ENCODE peak calls at places on chromosomes 6 and 20, in seven cellular contexts. W is suprapubic skin, C is body of pancreas, U is testis, I is endothelial cell of umbilical vein, K is prostate gland, E is heart left ventricle. T is an unnamed sample.

GRCh38 chr6:77650098-77650663 is 2.7 kb upstream of the MEI4 start:
- DNase-seq in W (no peak), I (peak; percentile 24), C (peak; percentile 84), U (peak; percentile 84), K (no peak), E (peak; percentile 59), T (peak; percentile 40)

GRCh38 chr6:111711989-111712388 is 106.3 kb upstream of the TRAF3IP2 start:
- DNase-seq in K (no peak), C (no peak), W (no peak), I (no peak), U (no peak), E (no peak), T (no peak)

GRCh38 chr20:6160736-6161135 is 37.9 kb upstream of the FERMT1 start:
- DNase-seq in I (no peak), E (no peak), C (no peak), W (no peak), K (no peak), U (no peak), T (no peak)

GRCh38 chr6:35084041-35084491 is 57.1 kb downstream of the TCP11 start:
- DNase-seq in K (no peak), U (peak; percentile 13), I (no peak), E (no peak), C (no peak), W (peak; percentile 75), T (peak; percentile 51)

GRCh38 chr6:89117285-89118108 is at the start of gene SRSF12:
- DNase-seq in C (peak; percentile 47), K (peak; percentile 19), W (no peak), E (peak; percentile 74), U (peak; percentile 41), I (peak; percentile 30), T (peak; percentile 61)

GRCh38 chr6:142458857-142459256 is 157.1 kb downstream of the ADGRG6 start:
- DNase-seq in W (no peak), I (no peak), U (no peak), C (no peak), E (no peak), K (no peak), T (no peak)

GRCh38 chr6:141105481-141105880 is 1027.2 kb upstream of the GJE1 start:
- DNase-seq in K (no peak), U (no peak), E (no peak), C (no peak), W (no peak), I (no peak), T (no peak)

GRCh38 chr6:106275692-106276091 is 49.9 kb downstream of the ATG5 start:
- DNase-seq in U (no peak), E (no peak), W (no peak), I (no peak), K (peak; percentile 30), C (no peak), T (no peak)

GRCh38 chr20:45354423-45355208 is 6.4 kb upstream of the SDC4 start:
- DNase-seq in C (no peak), W (no peak), K (no peak), U (no peak), E (no peak), I (no peak), T (no peak)
- H3K4me3 ChIP-seq in C (no peak overlapping the region), W (no peak overlapping the region), K (no peak overlapping the region), U (no peak overlapping the region), E (no peak overlapping the region), I (no peak overlapping the region), T (no peak overlapping the region)

GRCh38 chr20:20089018-20089417 is 36.7 kb downstream of the CFAP61 start:
- DNase-seq in W (no peak), I (no peak), E (no peak), C (no peak), U (no peak), K (no peak), T (no peak)
- TF ChIP-seq POLR2A in W (no peak), I (no peak), E (peak; percentile 35), C (no peak), U (no peak), K (no peak), T (no peak)

DNA sequence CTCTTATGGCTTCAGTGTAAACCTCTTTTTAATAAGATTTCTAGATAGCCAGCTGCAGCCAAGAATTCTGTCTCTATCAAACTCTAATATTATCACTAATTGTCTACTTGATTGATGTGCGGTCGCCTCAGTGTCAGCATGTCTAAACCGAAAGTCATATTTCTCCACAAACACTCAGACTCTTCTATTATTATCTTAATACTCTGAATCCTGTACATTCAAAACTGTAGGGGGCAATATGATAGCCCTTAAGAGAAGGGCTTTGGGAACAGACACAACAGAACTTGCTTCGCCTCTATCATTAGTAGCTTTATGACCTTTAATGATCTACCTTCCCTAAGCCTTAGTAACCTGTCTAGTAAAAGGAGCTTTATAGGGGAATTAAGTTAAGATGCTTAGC is 379.7 kb upstream of the PTCHD4 start:
- DNase-seq in I (no peak), C (no peak), U (no peak), E (no peak), W (no peak), K (no peak), T (no peak)
- TF ChIP-seq CTCF in I (no peak), C (no peak), U (no peak), E (no peak), W (no peak), K (no peak), T (no peak)

DNA sequence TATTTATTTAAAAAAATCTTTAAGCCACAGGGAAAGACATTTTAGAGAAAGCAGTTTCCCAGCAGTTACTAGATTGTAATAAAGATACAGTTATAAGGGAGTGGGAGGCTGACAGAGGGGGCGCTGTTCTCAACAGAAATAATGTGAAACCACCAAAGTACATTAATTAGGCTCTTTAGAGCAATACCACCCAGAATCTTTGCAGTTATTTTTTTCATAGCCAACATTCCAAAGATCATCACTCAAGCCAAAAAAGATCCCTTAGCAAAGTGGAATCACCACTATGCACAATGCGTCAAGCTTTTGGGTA is 331.3 kb upstream of the DEFB112 start:
- DNase-seq in K (no peak), U (peak; percentile 16), W (no peak), I (no peak), E (no peak), C (no peak), T (no peak)
- H3K4me3 ChIP-seq in K (no peak overlapping the region), U (no peak overlapping the region), W (peak overlapping the region; percentile 5), I (no peak overlapping the region), E (no peak overlapping the region), C (no peak overlapping the region), T (no peak overlapping the region)

DNA sequence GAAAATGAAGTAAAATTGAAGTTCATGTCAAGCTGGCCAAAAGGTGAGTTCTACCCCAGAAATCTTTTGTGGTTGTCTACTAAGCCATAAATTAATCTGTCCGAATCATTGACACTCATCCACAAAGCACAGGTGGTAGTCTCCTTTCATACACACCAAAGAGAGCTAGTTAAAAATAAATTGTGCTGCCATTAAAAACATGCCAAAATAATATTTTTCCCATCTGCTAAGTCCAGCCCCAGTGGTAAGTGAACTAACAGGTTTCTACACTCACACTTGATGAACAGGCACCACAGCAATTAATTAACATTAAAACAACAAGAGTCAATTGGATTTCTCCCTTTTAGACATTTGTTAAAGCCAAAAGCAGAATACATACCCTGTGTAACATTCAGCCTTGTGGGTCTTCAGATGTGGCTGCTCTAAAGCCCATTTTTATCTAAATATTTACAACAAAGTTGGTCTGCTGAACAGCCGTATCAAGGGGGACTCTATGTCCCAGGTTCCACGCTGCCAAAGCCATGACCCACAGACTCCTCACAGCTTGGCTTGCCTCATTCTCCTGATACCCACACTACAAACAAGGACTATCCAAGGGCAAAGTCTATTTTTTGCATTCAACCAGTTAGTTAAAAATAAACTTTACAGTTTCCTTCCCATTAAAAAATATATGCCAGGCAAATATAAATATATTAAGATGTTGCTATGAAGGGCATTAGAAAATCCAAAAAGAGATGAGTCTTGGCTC is 490.4 kb downstream of the BMP2 start:
- DNase-seq in C (no peak), W (no peak), K (no peak), E (peak; percentile 58), U (no peak), I (no peak), T (no peak)
- TF ChIP-seq POLR2A in C (no peak), W (no peak), K (no peak), E (no peak), U (no peak), I (no peak), T (no peak)

GRCh38 chr20:4445331-4445730 is 276.4 kb upstream of the PRND start:
- DNase-seq in W (no peak), U (no peak), E (no peak), C (no peak), I (no peak), K (no peak), T (no peak)

GRCh38 chr20:4451487-4451886 is 270.2 kb upstream of the PRND start:
- DNase-seq in C (no peak), U (no peak), K (no peak), I (no peak), W (no peak), E (no peak), T (no peak)

GRCh38 chr20:4445780-4446179 is 275.9 kb upstream of the PRND start:
- DNase-seq in U (no peak), W (no peak), K (no peak), I (no peak), C (no peak), E (no peak), T (no peak)

GRCh38 chr20:4453369-4453768 is 268.3 kb upstream of the PRND start:
- DNase-seq in K (no peak), I (no peak), E (no peak), W (no peak), C (no peak), U (no peak), T (no peak)

GRCh38 chr20:4449977-4450715 is 271.6 kb upstream of the PRND start:
- DNase-seq in C (no peak), E (no peak), K (no peak), U (peak; percentile 28), W (no peak), I (no peak), T (no peak)
- TF ChIP-seq CTCF in C (no peak), E (no peak), K (no peak), U (peak; percentile 31), W (no peak), I (no peak), T (no peak)

DNA sequence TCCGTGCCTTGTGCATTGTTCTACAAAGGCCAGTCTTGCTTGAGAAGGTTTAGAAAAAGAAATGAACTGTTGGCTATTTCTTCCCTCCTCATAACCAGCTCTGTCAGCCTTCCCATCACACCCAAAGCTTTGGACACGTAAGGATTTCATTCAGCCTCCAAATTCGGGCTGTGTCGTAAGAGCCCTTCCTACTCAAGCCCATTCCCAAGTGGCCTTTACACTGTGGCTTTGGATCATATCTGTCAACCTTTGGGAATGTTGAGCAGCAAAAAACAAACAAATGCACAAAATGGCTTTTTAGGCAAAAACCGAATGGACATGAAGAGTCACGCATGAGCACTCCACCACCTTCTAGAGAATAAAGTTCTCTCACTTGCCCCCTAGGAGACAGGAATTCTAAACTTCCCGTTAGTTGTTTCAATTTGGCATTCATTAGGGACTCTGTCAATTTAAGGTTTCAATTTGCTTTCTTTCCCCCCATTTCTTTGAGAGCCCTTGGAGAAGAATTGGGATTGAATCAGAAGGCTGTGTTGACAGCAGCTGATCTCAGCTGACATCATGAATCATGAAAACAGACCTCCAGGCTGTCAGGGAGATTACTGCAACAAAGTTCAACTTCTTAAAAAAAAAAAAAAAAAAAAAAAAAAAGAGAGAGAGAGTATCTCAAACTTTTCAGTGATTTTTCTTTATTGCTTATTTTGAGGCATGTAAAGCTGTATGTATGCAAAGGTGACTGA is 110.4 kb downstream of the BCAS1 start:
- DNase-seq in W (no peak), I (no peak), C (no peak), U (no peak), K (no peak), E (no peak), T (no peak)
- H3K4me3 ChIP-seq in W (no peak overlapping the region), I (no peak overlapping the region), C (no peak overlapping the region), U (no peak overlapping the region), K (no peak overlapping the region), E (peak overlapping the region; percentile 18), T (no peak overlapping the region)

T was measured in Peyer's patch.